ENCODE peak calls at places on chromosomes 12 and 14, in ten cellular contexts. M is activated gamma-delta T cell treated with Interleukin-2 at 50 U/mL for 16 hours; D is SK-N-DZ; Q is activated naive CD8-positive, alpha-beta T cell treated with anti-CD3 and anti-CD28 coated beads, Interleukin-2, amount 50 U/mL, for 16 hours; V is RCC 7860; E is NCI-H2171 treated with DMSO at 0.1 percent for 48 hours; L is activated CD4-positive, alpha-beta T cell treated with anti-CD3 and anti-CD28 coated beads, Interleukin-2, amount 50 U/mL, for 4 hours; P is NCI-H1417; K is stimulated activated CD4-positive, alpha-beta T cell treated with anti-CD3 and anti-CD28 coated beads, Interleukin-1b, Interleukin-23, amount 100 ng/mL, for 24 hours; C is CD8-positive, alpha-beta memory T cell. A is an unnamed sample.

GRCh38 chr12:103093499-103094106 is 136.1 kb downstream of the ASCL1 start:
- DNase-seq in C (no peak), Q (no peak), K (no peak), P (no peak), V (no peak), M (no peak), L (no peak), E (no peak), D (no peak), A (no peak)

GRCh38 chr12:108750471-108751402 is 19.4 kb upstream of the CORO1C start:
- DNase-seq in E (peak), C (no peak), L (no peak), V (no peak), M (no peak), P (no peak), Q (no peak), D (no peak), K (no peak), A (no peak)

GRCh38 chr14:71287567-71287966 is 380.3 kb downstream of the PCNX1 start:
- DNase-seq in L (no peak), C (no peak), D (no peak), E (no peak), V (no peak), K (no peak), Q (no peak), P (no peak), M (no peak), A (no peak)

GRCh38 chr12:65464930-65465329 is 186.4 kb downstream of the MSRB3 start:
- DNase-seq in P (no peak), M (no peak), V (no peak), K (no peak), Q (no peak), E (no peak), C (no peak), L (no peak), D (no peak), A (no peak)

GRCh38 chr12:3158851-3159465 is 81.8 kb downstream of the TSPAN9 start:
- DNase-seq in P (no peak), Q (no peak), E (no peak), K (no peak), D (no peak), M (no peak), L (no peak), V (no peak), C (no peak), A (no peak)

GRCh38 chr14:36091096-36091495 is 85.4 kb downstream of the PTCSC3 start:
- DNase-seq in Q (no peak), K (no peak), C (no peak), D (no peak), E (no peak), L (no peak), V (peak), M (no peak), P (peak), A (no peak)

GRCh38 chr12:5560242-5560641 is 128.3 kb downstream of the NTF3 start:
- DNase-seq in L (no peak), E (no peak), K (no peak), P (no peak), Q (no peak), V (no peak), M (no peak), C (no peak), D (no peak), A (no peak)

GRCh38 chr12:32437095-32437515 is 37.7 kb downstream of the FGD4 start:
- DNase-seq in Q (no peak), M (no peak), L (no peak), K (no peak), E (no peak), V (peak), D (no peak), P (no peak), C (no peak), A (no peak)

GRCh38 chr12:118359541-118359915 is 13.2 kb downstream of the TAOK3 start:
- DNase-seq in V (no peak), M (peak), Q (no peak), K (no peak), D (no peak), E (no peak), P (no peak), C (no peak), L (no peak), A (peak)